ENCODE peak calls at places on chromosomes 3 and 15, in nine cellular contexts. B, A, G, O, F, N, M, V and W are unnamed samples.

GRCh38 chr3:100575704-100576103 is 33.7 kb upstream of the ADGRG7 start:
- DNase-seq in N (no peak), F (no peak), B (no peak), M (no peak), V (no peak), G (no peak), A (no peak), O (no peak), W (no peak)

GRCh38 chr15:40545457-40545856 is 19.4 kb downstream of the CCDC32 start:
- DNase-seq in G (no peak), F (no peak), V (no peak), B (no peak), N (no peak), M (no peak), O (no peak), A (no peak), W (no peak)

GRCh38 chr3:76552653-76553052 is 487.2 kb upstream of the ROBO2 start:
- DNase-seq in A (no peak), F (peak), V (no peak), O (no peak), M (no peak), N (no peak), B (no peak), G (no peak), W (no peak)

GRCh38 chr15:25185791-25186190 is 231.0 kb downstream of the SNRPN start:
- DNase-seq in M (peak), O (no peak), F (no peak), V (no peak), B (no peak), N (no peak), A (no peak), G (no peak), W (no peak)

GRCh38 chr3:32569540-32570425 is 875 bp downstream of the DYNC1LI1 start:
- DNase-seq in A (peak), G (no peak), M (peak), N (peak), O (peak), V (peak), B (peak), F (peak), W (peak)

GRCh38 chr3:193053031-193053430 is 135.4 kb upstream of the MB21D2 start:
- DNase-seq in V (no peak), A (no peak), F (no peak), G (no peak), B (no peak), M (no peak), N (no peak), O (no peak), W (no peak)

GRCh38 chr3:98733055-98733777 is 29.9 kb upstream of the ST3GAL6 start:
- DNase-seq in G (no peak), B (no peak), V (no peak), O (peak), N (no peak), A (peak), F (peak), M (peak), W (no peak)

GRCh38 chr3:53939081-53939582 is 47.5 kb upstream of the SELENOK start:
- DNase-seq in A (no peak), G (no peak), V (no peak), M (no peak), N (no peak), B (no peak), O (no peak), F (no peak), W (no peak)

GRCh38 chr3:59593380-59593779 is 543.6 kb upstream of the CFAP20DC start:
- DNase-seq in M (no peak), F (no peak), B (no peak), A (no peak), V (no peak), G (no peak), N (no peak), O (no peak), W (no peak)

DNA sequence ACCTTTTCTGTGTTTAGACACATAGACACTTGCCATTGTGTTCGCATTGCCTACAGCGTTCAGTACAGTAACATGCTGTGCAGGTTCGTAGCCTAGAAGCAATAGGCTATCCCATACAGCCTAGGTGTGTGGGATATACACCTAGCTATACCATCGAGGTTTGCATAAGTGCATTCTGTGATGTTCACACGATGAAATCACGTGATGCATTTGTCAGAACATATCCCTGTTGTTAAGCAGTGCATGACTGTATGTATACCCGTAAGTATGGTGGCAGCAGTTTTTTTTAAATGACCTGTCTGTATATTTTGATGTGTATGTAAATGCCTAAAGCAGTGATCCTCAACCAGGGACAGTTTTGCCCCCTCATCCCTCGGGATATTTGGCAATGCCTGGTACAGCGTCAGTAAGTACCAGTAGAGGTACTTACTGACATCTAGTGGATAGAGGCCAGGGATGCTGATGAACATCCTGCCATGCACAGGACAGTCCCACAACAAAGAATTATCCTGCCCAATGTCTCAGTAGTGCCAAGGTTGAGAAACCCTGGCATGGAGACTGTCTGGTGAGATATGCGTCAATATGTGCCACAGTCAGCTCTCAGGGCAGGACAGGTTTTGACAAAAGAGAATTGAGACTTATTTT is 129.1 kb downstream of the HCN4 start:
- DNase-seq in B (peak), O (no peak), V (peak), F (peak), A (no peak), G (no peak), N (no peak), M (no peak), W (no peak)
- TF ChIP-seq CTCF in B (peak), O (no peak), V (peak), F (peak), A (peak), G (peak), N (no peak), M (peak), W (no peak)

GRCh38 chr3:177359601-177360357 is 162.5 kb upstream of the TBL1XR1 start:
- DNase-seq in O (peak), V (peak), M (peak), B (peak), N (peak), G (peak), F (peak), A (peak), W (peak)
- TF ChIP-seq CTCF in O (no peak), V (no peak), M (peak), B (no peak), N (no peak), G (no peak), F (no peak), A (no peak), W (no peak)

GRCh38 chr3:182766108-182766507 is 27.2 kb upstream of the ATP11B start:
- DNase-seq in G (no peak), V (no peak), B (no peak), N (no peak), M (no peak), A (no peak), O (no peak), F (no peak), W (no peak)

GRCh38 chr3:182765287-182765686 is 28.0 kb upstream of the ATP11B start:
- DNase-seq in G (no peak), N (no peak), V (no peak), O (no peak), B (no peak), F (no peak), A (no peak), M (no peak), W (no peak)

GRCh38 chr3:182755308-182756106 is 37.8 kb upstream of the ATP11B start:
- DNase-seq in M (no peak), G (no peak), F (no peak), V (peak), A (no peak), B (no peak), O (no peak), N (no peak), W (no peak)

GRCh38 chr3:182763896-182764295 is 29.4 kb upstream of the ATP11B start:
- DNase-seq in G (no peak), V (no peak), N (no peak), M (no peak), B (no peak), O (no peak), A (no peak), F (no peak), W (no peak)

DNA sequence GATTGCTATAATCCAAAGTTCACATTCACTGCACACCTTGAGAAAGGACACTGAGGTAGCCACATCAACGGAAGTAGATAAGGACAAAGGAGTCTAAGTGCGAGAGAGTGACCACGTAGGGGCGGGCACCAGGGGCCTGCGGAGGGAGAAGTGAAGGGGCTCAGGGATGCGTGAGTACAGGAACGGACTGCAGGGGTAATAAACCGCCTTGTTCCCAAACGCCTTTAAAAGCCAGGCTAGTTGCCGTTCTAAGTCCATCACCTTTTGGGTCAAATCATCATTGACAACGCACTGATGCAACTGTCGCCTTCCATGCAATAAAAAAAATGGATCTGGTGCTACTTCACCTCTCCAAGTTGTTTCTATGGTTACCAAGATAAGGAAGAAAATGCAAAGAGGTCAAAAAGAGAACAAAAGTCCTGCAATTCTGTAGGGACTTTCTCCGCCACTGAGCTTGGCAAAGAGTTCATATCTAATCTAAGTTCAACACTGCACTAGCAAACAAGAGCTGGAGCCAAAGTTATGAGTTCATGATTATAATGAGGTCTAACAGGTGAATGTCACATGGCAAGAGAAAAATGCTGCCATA is 32.6 kb upstream of the ATP11B start:
- DNase-seq in G (no peak), N (no peak), M (no peak), F (no peak), A (no peak), B (no peak), O (no peak), V (no peak), W (no peak)
- TF ChIP-seq CTCF in G (no peak), N (no peak), M (no peak), F (no peak), A (no peak), B (no peak), O (no peak), V (no peak), W (no peak)

GRCh38 chr3:113279686-113280085 is 68.3 kb downstream of the BOC start:
- DNase-seq in N (no peak), O (no peak), M (no peak), V (no peak), F (no peak), B (peak), G (no peak), A (no peak), W (no peak)

GRCh38 chr3:113277414-113277813 is 66.1 kb downstream of the BOC start:
- DNase-seq in M (no peak), F (no peak), V (no peak), A (peak), N (no peak), B (no peak), O (no peak), G (no peak), W (no peak)

GRCh38 chr3:113278599-113278955 is 67.2 kb downstream of the BOC start:
- DNase-seq in B (no peak), V (no peak), A (no peak), F (no peak), N (no peak), O (no peak), M (no peak), G (no peak), W (no peak)

GRCh38 chr3:113276581-113277080 is 65.3 kb downstream of the BOC start:
- DNase-seq in V (no peak), M (no peak), N (no peak), B (no peak), A (no peak), F (no peak), G (no peak), O (no peak), W (no peak)

DNA sequence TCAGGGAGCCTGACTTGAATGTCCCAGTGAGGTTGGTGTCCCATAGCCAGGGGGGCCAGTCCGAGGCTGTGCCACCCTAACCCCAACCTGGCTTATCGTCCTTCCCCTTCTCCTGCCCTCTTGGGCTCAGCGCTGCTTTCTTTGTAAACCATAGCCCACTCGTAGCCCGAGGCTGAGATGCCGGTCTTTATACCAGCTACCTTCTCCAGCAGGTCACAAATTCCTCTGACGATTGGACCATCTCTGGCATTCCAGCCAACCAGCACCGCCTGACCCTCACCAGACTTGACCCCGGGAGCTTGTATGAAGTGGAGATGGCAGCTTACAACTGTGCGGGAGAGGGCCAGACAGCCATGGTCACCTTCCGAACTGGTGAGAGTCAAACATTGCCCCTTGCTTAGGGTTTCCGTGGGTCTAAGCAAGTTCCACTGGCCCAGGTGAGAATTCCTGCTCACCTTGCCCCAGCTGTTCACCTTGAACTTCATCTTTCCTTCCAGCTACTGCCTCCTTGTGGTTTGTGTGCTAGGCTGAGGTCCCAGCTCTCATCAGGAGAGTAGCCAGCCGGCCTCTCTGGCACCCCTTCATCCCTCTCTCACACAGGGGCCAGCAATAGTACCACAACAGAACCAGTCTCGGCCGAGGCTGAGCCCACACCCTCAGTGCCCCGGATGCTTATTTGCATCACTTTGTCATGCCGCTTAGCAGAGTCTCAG is 66.7 kb downstream of the BOC start:
- DNase-seq in B (no peak), A (no peak), F (no peak), N (no peak), M (no peak), G (no peak), O (no peak), V (no peak), W (no peak)
- TF ChIP-seq CTCF in B (no peak), A (no peak), F (peak), N (no peak), M (no peak), G (no peak), O (peak), V (peak), W (no peak)

GRCh38 chr3:143036557-143036956 is 35.2 kb downstream of the U2SURP start:
- DNase-seq in V (no peak), N (no peak), F (no peak), M (no peak), B (peak), A (no peak), G (no peak), O (no peak), W (no peak)

GRCh38 chr3:143035466-143036214 is 34.3 kb downstream of the U2SURP start:
- DNase-seq in O (no peak), A (no peak), G (no peak), F (peak), B (no peak), N (no peak), M (no peak), V (peak), W (no peak)

GRCh38 chr3:143041901-143042300 is 40.5 kb downstream of the U2SURP start:
- DNase-seq in M (no peak), B (no peak), F (no peak), G (no peak), O (no peak), V (no peak), N (no peak), A (no peak), W (no peak)

GRCh38 chr3:143037867-143038266 is 36.5 kb downstream of the U2SURP start:
- DNase-seq in N (no peak), O (no peak), G (no peak), F (no peak), M (no peak), V (no peak), B (no peak), A (no peak), W (no peak)

GRCh38 chr3:143040264-143040879 is 39.0 kb downstream of the U2SURP start:
- DNase-seq in M (no peak), O (no peak), N (no peak), A (no peak), G (no peak), F (peak), V (peak), B (peak), W (no peak)
- TF ChIP-seq CTCF in M (peak), O (peak), N (no peak), A (peak), G (peak), F (peak), V (peak), B (peak), W (no peak)